ENCODE peak calls at places on chromosomes 16 and 17, in four cellular contexts. V is bronchial epithelial cell, M is PC-3, I is HFF-Myc. C is an unnamed sample.

GRCh38 chr17:38717139-38717745 is 12.2 kb downstream of the MLLT6 start:
- DNase-seq in V (no peak), M (no peak), I (no peak), C (no peak)

GRCh38 chr16:54347961-54348360 is 61.4 kb upstream of the IRX3 start:
- DNase-seq in V (peak), M (peak), I (no peak), C (no peak)

GRCh38 chr17:59423137-59423703 is 91.8 kb downstream of the YPEL2 start:
- DNase-seq in V (peak), M (peak), I (no peak), C (peak)

GRCh38 chr16:10622036-10622921 is 41.9 kb upstream of the EMP2 start:
- DNase-seq in V (no peak), M (no peak), I (no peak), C (no peak)

GRCh38 chr16:50509521-50510341 is 38.5 kb upstream of the NKD1 start:
- DNase-seq in V (peak), M (peak), I (no peak), C (peak)

GRCh38 chr17:36934144-36934758 is 3.0 kb upstream of the LHX1 start:
- DNase-seq in V (no peak), M (no peak), I (no peak), C (no peak)

GRCh38 chr17:7589891-7590611 is at the start of gene SOX15:
- DNase-seq in V (peak), M (peak), I (no peak), C (no peak)

GRCh38 chr17:76179496-76180467 is 38.7 kb upstream of the FOXJ1 start:
- DNase-seq in V (peak), M (peak), I (no peak), C (peak)

GRCh38 chr17:40625311-40625710 is 22.3 kb downstream of the SMARCE1 start:
- DNase-seq in V (no peak), M (no peak), I (no peak), C (no peak)
- H3K4me3 ChIP-seq in V (no peak), M (no peak), I (no peak), C (no peak)

GRCh38 chr17:42309142-42309541 is 20.8 kb downstream of the STAT5A start:
- DNase-seq in V (no peak), M (no peak), I (no peak), C (no peak)
- TF ChIP-seq CTCF in V (no peak), M (no peak), I (no peak), C (no peak)

GRCh38 chr16:58336332-58337089 is 41.7 kb upstream of the PRSS54 start:
- DNase-seq in V (peak), M (peak), I (peak), C (peak)
- H3K4me3 ChIP-seq in V (no peak), M (peak), I (no peak), C (no peak)

GRCh38 chr17:77404812-77405581 is 264.2 kb downstream of the SEC14L1 start:
- DNase-seq in V (peak), M (peak), I (no peak), C (peak)

GRCh38 chr17:77409282-77410161 is 268.8 kb downstream of the SEC14L1 start:
- DNase-seq in V (no peak), M (no peak), I (peak), C (peak)

GRCh38 chr17:77405867-77406513 is 265.2 kb downstream of the SEC14L1 start:
- DNase-seq in V (no peak), M (no peak), I (no peak), C (no peak)

GRCh38 chr17:77408284-77408683 is 267.5 kb downstream of the SEC14L1 start:
- DNase-seq in V (no peak), M (no peak), I (no peak), C (no peak)

DNA sequence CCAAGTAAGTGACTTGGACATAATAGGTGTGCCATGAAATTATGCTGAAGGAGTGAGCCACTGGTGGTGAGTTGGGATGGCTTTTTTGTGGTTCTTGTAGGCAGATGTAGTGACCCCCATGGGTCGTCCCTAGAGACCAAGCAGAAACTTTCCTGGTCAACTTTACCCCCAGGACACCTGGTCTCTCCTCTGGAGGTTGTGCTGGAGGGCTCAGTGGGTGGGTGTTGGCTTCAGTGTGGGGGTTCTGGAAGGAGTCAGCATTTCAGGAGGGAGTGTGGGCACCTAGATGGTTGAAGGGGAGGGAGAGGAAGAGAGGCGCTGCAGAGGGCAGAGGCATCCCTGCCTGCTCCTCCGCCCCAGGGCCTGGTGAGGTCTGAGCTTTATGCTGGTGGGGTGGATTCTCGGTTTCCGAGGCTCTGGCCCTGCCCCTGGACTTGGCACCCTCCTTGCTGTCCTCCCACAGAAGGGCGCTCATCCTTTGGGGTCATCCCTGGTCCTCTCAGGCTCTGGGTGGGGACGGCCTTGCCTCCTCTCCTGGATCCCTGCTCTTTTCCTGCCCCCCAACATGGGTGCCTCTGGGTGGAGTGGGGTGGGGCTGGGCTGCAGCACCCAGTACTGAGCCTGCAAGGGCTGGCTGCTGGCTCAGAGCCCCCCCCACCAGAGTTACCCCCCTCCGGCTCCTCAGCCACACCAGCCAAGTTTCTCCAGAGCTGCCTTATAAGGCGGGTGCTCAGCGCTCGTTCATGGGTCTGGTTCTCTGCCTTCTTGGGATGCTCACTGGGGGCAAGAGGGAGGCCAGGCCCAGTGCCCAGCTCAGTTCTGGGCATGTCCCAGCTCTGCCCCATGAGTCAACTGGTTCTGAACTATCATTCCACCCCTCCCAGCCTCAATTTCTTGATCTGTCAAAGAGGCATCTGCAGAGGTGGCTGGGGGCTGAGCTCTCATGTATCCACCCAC is 266.8 kb downstream of the SEC14L1 start:
- DNase-seq in V (peak), M (no peak), I (no peak), C (no peak)
- TF ChIP-seq CTCF in V (no peak), M (no peak), I (no peak), C (no peak)

DNA sequence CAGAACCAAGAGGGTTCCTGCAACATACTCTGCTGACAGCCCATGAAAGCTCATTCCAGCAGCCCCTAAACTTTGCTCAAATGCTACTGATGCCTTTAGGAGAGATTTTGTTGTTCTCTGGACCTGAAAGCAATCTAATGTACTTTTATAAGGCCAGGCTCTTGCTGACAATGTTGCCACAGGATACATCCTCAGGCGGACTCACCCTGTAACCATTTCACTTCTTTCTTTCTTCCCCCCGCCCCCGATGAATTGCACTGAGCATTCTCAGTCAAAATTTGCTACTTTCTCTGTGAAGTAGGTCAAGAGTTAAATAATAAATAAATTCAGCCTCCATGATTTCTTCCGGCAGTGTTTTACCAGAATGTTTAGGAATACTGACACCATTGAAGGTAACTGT is 1.5 kb downstream of the GAS7 start:
- DNase-seq in V (no peak), M (no peak), I (no peak), C (no peak)
- H3K4me3 ChIP-seq in V (no peak), M (no peak), I (peak), C (no peak)

GRCh38 chr17:18954321-18954720 is 2.4 kb downstream of the SLC5A10 start:
- DNase-seq in V (no peak), M (no peak), I (no peak), C (no peak)

GRCh38 chr17:18950944-18951905 is 740 bp upstream of the SLC5A10 start:
- DNase-seq in V (no peak), M (no peak), I (no peak), C (no peak)

GRCh38 chr17:18953231-18953728 is 1.3 kb downstream of the SLC5A10 start:
- DNase-seq in V (no peak), M (no peak), I (no peak), C (no peak)

GRCh38 chr17:18949566-18949965 is 2.4 kb upstream of the SLC5A10 start:
- DNase-seq in V (no peak), M (no peak), I (no peak), C (no peak)

GRCh38 chr17:18951941-18952842 is at the start of gene SLC5A10:
- DNase-seq in V (no peak), M (peak), I (no peak), C (no peak)
- TF ChIP-seq CTCF in V (peak), M (peak), I (peak), C (peak)

DNA sequence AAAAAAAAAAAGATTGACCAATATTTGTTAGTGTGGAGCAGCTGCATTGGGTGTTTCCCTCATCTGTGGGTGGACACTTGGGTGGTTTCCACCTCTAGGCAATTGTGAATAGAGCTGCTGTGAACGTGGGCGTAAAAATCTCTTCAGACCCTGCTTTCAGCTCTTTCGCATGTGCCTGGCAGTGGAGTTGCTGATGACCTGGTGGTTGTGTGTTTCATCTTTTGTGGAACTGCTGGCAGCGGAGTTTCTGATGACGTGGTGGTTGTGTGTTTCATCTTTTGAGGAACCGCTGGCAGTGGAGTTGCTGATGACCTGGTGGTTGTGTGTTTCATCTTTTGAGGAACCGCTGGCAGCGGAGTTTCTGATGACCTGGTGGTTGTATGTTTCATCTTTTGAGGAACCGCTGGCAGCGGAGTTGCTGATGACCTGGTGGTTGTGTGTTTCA is 21.4 kb downstream of the ZC3H18 start:
- DNase-seq in V (no peak), M (no peak), I (no peak), C (no peak)
- H3K4me3 ChIP-seq in V (no peak), M (no peak), I (no peak), C (no peak)

GRCh38 chr16:75676909-75677308 is at the start of gene CPHXL2:
- DNase-seq in V (no peak), M (no peak), I (no peak), C (no peak)
- TF ChIP-seq CTCF in V (no peak), M (no peak), I (no peak), C (no peak)